ENCODE peak calls at places on chromosomes 3 and 15, in five cellular contexts. P is activated naive CD8-positive, alpha-beta T cell treated with anti-CD3 and anti-CD28 coated beads for 36 hours; N is left cardiac atrium; E is left ventricle myocardium superior; A is aorta. R is an unnamed sample.

GRCh38 chr15:76208084-76208785 is 103.0 kb downstream of the ETFA start:
- DNase-seq in P (no peak), N (peak), E (no peak), A (no peak), R (no peak)

GRCh38 chr3:15064299-15064834 is 748 bp downstream of the MRPS25 start:
- DNase-seq in P (peak), N (peak), E (no peak), A (no peak), R (no peak)

GRCh38 chr3:13708871-13709595 is 160.1 kb downstream of the FBLN2 start:
- DNase-seq in P (no peak), N (no peak), E (no peak), A (peak), R (no peak)

GRCh38 chr3:16470590-16470989 is 42.9 kb downstream of the RFTN1 start:
- DNase-seq in P (no peak), N (no peak), E (no peak), A (no peak), R (no peak)

GRCh38 chr3:47017504-47018268 is 38.2 kb downstream of the NBEAL2 start:
- DNase-seq in P (no peak), N (no peak), E (no peak), A (no peak), R (peak)

GRCh38 chr3:63625161-63625560 is 27.3 kb upstream of the SNTN start:
- DNase-seq in P (no peak), N (no peak), E (no peak), A (no peak), R (no peak)

GRCh38 chr3:13411186-13411860 is 8.8 kb downstream of the NUP210 start:
- DNase-seq in P (no peak), N (no peak), E (no peak), A (no peak), R (peak)

GRCh38 chr3:46713898-46714552 is 3.6 kb downstream of the PRSS50 start:
- DNase-seq in P (no peak), N (no peak), E (no peak), A (peak), R (peak)

GRCh38 chr3:97821413-97821809 is 400 bp upstream of the CRYBG3 start:
- DNase-seq in P (peak), N (no peak), E (no peak), A (peak), R (peak)

GRCh38 chr3:38154625-38155255 is 10.6 kb upstream of the OXSR1 start:
- DNase-seq in P (no peak), N (no peak), E (no peak), A (no peak), R (no peak)

GRCh38 chr15:74291101-74292071 is 55.3 kb downstream of the CCDC33 start:
- DNase-seq in P (peak), N (peak), E (peak), A (peak), R (peak)

GRCh38 chr3:126295407-126295939 is 61.7 kb downstream of the KLF15 start:
- DNase-seq in P (no peak), N (no peak), E (no peak), A (no peak), R (no peak)

GRCh38 chr3:46095307-46095706 is 68.0 kb upstream of the XCR1 start:
- DNase-seq in P (no peak), N (no peak), E (no peak), A (no peak), R (no peak)

GRCh38 chr3:65326574-65326973 is 638.8 kb upstream of the ADAMTS9 start:
- DNase-seq in P (no peak), N (no peak), E (no peak), A (no peak), R (no peak)

GRCh38 chr3:101853465-101853864 is 4.2 kb downstream of the NFKBIZ start:
- DNase-seq in P (no peak), N (no peak), E (no peak), A (no peak), R (no peak)

GRCh38 chr15:51444807-51445206 is 103.4 kb downstream of the GLDN start:
- DNase-seq in P (no peak), N (no peak), E (no peak), A (no peak), R (no peak)

GRCh38 chr3:66354001-66354400 is 133.2 kb downstream of the SLC25A26 start:
- DNase-seq in P (no peak), N (no peak), E (no peak), A (no peak), R (no peak)

GRCh38 chr3:65425880-65426279 is 612.8 kb downstream of the MAGI1 start:
- DNase-seq in P (no peak), N (no peak), E (no peak), A (no peak), R (no peak)